ENCODE peak calls at places on chromosomes 6 and 20, in seven cellular contexts. A is brain microvascular endothelial cell, M is posterior cingulate gyrus, O is NCI-H2171, W is choroid plexus epithelial cell, U is HS-5, D is lower lobe of right lung. C is an unnamed sample.

GRCh38 chr6:18742406-18742805 is 355.3 kb downstream of the RNF144B start:
- DNase-seq in A (peak), M (no peak), O (no peak), W (peak), U (peak), D (no peak), C (peak)

GRCh38 chr20:50624351-50625016 is 66.9 kb downstream of the RIPOR3 start:
- DNase-seq in A (no peak), M (no peak), O (peak), W (no peak), U (no peak), D (peak), C (no peak)

GRCh38 chr6:160420969-160421556 is 72.9 kb downstream of the SLC22A3 start:
- DNase-seq in A (no peak), M (no peak), O (no peak), W (no peak), U (no peak), D (no peak), C (no peak)

GRCh38 chr20:8855315-8855714 is 213.6 kb upstream of the PLCB4 start:
- DNase-seq in A (no peak), M (no peak), O (no peak), W (peak), U (peak), D (no peak), C (no peak)

GRCh38 chr6:38876470-38876869 is 161.4 kb downstream of the DNAH8 start:
- DNase-seq in A (no peak), M (peak), O (no peak), W (peak), U (no peak), D (no peak), C (no peak)

GRCh38 chr6:117448732-117449131 is 23.0 kb upstream of the ROS1 start:
- DNase-seq in A (peak), M (no peak), O (no peak), W (peak), U (peak), D (no peak), C (peak)

GRCh38 chr6:145699462-145699861 is 35.9 kb downstream of the EPM2A start:
- DNase-seq in A (peak), M (no peak), O (no peak), W (peak), U (peak), D (no peak), C (peak)

GRCh38 chr6:134720353-134721094 is 229.4 kb downstream of the ALDH8A1 start:
- DNase-seq in A (no peak), M (no peak), O (no peak), W (peak), U (no peak), D (no peak), C (peak)

GRCh38 chr6:52407467-52407866 is 12.7 kb upstream of the EFHC1 start:
- DNase-seq in A (peak), M (no peak), O (peak), W (peak), U (no peak), D (no peak), C (peak)

GRCh38 chr6:32857156-32857891 is 3.3 kb downstream of the PSMB9 start:
- DNase-seq in A (no peak), M (no peak), O (no peak), W (no peak), U (no peak), D (no peak), C (no peak)

GRCh38 chr6:14567031-14567430 is 449.5 kb downstream of the CD83 start:
- DNase-seq in A (no peak), M (no peak), O (no peak), W (no peak), U (no peak), D (no peak), C (no peak)

GRCh38 chr20:11064946-11065345 is 391.1 kb upstream of the JAG1 start:
- DNase-seq in A (no peak), M (no peak), O (no peak), W (no peak), U (no peak), D (no peak), C (no peak)